ENCODE peak calls at places on chromosomes 1 and 21, in ten cellular contexts. One of them, this sample, is unnamed.

GRCh38 chr1:208225954-208226937 is 17.9 kb downstream of the PLXNA2 start:
- DNase-seq in cardiac muscle cell: no peak
- DNase-seq in fibroblast of lung: no peak
- DNase-seq in GM23338: no peak
- DNase-seq in mesendoderm: no peak
- DNase-seq in brain microvascular endothelial cell: no peak
- DNase-seq in PC-3: no peak
- DNase-seq in prostate gland: no peak
- DNase-seq in CD4-positive, alpha-beta T cell: no peak
- DNase-seq in stomach: no peak
- DNase-seq in this sample: no peak

GRCh38 chr1:19715334-19716203 is 50.9 kb downstream of the HTR6 start:
- DNase-seq in cardiac muscle cell: peak
- DNase-seq in fibroblast of lung: peak
- DNase-seq in GM23338: peak
- DNase-seq in mesendoderm: peak
- DNase-seq in brain microvascular endothelial cell: peak
- DNase-seq in PC-3: peak
- DNase-seq in prostate gland: peak
- DNase-seq in CD4-positive, alpha-beta T cell: peak
- DNase-seq in stomach: peak
- DNase-seq in this sample: peak

GRCh38 chr1:183081402-183082110 is 58.3 kb downstream of the LAMC1 start:
- DNase-seq in cardiac muscle cell: no peak
- DNase-seq in fibroblast of lung: no peak
- DNase-seq in GM23338: no peak
- DNase-seq in mesendoderm: no peak
- DNase-seq in brain microvascular endothelial cell: no peak
- DNase-seq in PC-3: no peak
- DNase-seq in prostate gland: no peak
- DNase-seq in CD4-positive, alpha-beta T cell: no peak
- DNase-seq in stomach: no peak
- DNase-seq in this sample: no peak

GRCh38 chr1:153608089-153608672 is 4.8 kb downstream of the S100A16 start:
- DNase-seq in cardiac muscle cell: no peak
- DNase-seq in fibroblast of lung: no peak
- DNase-seq in GM23338: peak
- DNase-seq in mesendoderm: no peak
- DNase-seq in brain microvascular endothelial cell: peak
- DNase-seq in PC-3: peak
- DNase-seq in prostate gland: no peak
- DNase-seq in CD4-positive, alpha-beta T cell: no peak
- DNase-seq in stomach: no peak
- DNase-seq in this sample: no peak

GRCh38 chr1:9164537-9164910 is 35.6 kb upstream of the GPR157 start:
- DNase-seq in cardiac muscle cell: no peak
- DNase-seq in fibroblast of lung: peak
- DNase-seq in GM23338: no peak
- DNase-seq in mesendoderm: no peak
- DNase-seq in brain microvascular endothelial cell: no peak
- DNase-seq in PC-3: no peak
- DNase-seq in prostate gland: no peak
- DNase-seq in CD4-positive, alpha-beta T cell: no peak
- DNase-seq in stomach: no peak
- DNase-seq in this sample: no peak

GRCh38 chr1:8259498-8260290 is 58.2 kb upstream of the SLC45A1 start:
- DNase-seq in cardiac muscle cell: no peak
- DNase-seq in fibroblast of lung: peak
- DNase-seq in GM23338: no peak
- DNase-seq in mesendoderm: peak
- DNase-seq in brain microvascular endothelial cell: peak
- DNase-seq in PC-3: peak
- DNase-seq in prostate gland: peak
- DNase-seq in CD4-positive, alpha-beta T cell: no peak
- DNase-seq in stomach: peak
- DNase-seq in this sample: no peak

GRCh38 chr1:10730985-10731384 is 65.5 kb downstream of the CASZ1 start:
- DNase-seq in cardiac muscle cell: no peak
- DNase-seq in fibroblast of lung: peak
- DNase-seq in GM23338: no peak
- DNase-seq in mesendoderm: peak
- DNase-seq in brain microvascular endothelial cell: peak
- DNase-seq in PC-3: peak
- DNase-seq in prostate gland: no peak
- DNase-seq in CD4-positive, alpha-beta T cell: no peak
- DNase-seq in stomach: no peak
- DNase-seq in this sample: no peak

GRCh38 chr1:6460349-6461236 is 5.4 kb downstream of the TNFRSF25 start:
- DNase-seq in cardiac muscle cell: no peak
- DNase-seq in fibroblast of lung: no peak
- DNase-seq in GM23338: no peak
- DNase-seq in mesendoderm: no peak
- DNase-seq in brain microvascular endothelial cell: no peak
- DNase-seq in PC-3: no peak
- DNase-seq in prostate gland: no peak
- DNase-seq in CD4-positive, alpha-beta T cell: peak
- DNase-seq in stomach: peak
- DNase-seq in this sample: no peak

GRCh38 chr1:24921938-24922662 is 8.0 kb downstream of the RUNX3 start:
- DNase-seq in cardiac muscle cell: no peak
- DNase-seq in fibroblast of lung: no peak
- DNase-seq in GM23338: no peak
- DNase-seq in mesendoderm: no peak
- DNase-seq in brain microvascular endothelial cell: no peak
- DNase-seq in PC-3: no peak
- DNase-seq in prostate gland: no peak
- DNase-seq in CD4-positive, alpha-beta T cell: no peak
- DNase-seq in stomach: no peak
- DNase-seq in this sample: no peak

GRCh38 chr1:200354243-200354642 is 55.6 kb downstream of the ZNF281 start:
- DNase-seq in cardiac muscle cell: no peak
- DNase-seq in fibroblast of lung: no peak
- DNase-seq in GM23338: no peak
- DNase-seq in mesendoderm: no peak
- DNase-seq in brain microvascular endothelial cell: no peak
- DNase-seq in PC-3: no peak
- DNase-seq in prostate gland: no peak
- DNase-seq in CD4-positive, alpha-beta T cell: no peak
- DNase-seq in stomach: no peak
- DNase-seq in this sample: no peak

GRCh38 chr1:54853793-54854370 is 33.1 kb downstream of the DHCR24 start:
- DNase-seq in cardiac muscle cell: no peak
- DNase-seq in fibroblast of lung: no peak
- DNase-seq in GM23338: no peak
- DNase-seq in mesendoderm: no peak
- DNase-seq in brain microvascular endothelial cell: no peak
- DNase-seq in PC-3: no peak
- DNase-seq in prostate gland: no peak
- DNase-seq in CD4-positive, alpha-beta T cell: no peak
- DNase-seq in stomach: no peak
- DNase-seq in this sample: no peak
- H3K27ac ChIP-seq in cardiac muscle cell: no peak
- H3K27ac ChIP-seq in fibroblast of lung: no peak
- H3K27ac ChIP-seq in GM23338: no peak
- H3K27ac ChIP-seq in mesendoderm: no peak
- H3K27ac ChIP-seq in brain microvascular endothelial cell: no peak
- H3K27ac ChIP-seq in PC-3: no peak
- H3K27ac ChIP-seq in prostate gland: no peak
- H3K27ac ChIP-seq in CD4-positive, alpha-beta T cell: no peak
- H3K27ac ChIP-seq in stomach: no peak
- H3K27ac ChIP-seq in this sample: no peak

GRCh38 chr21:34123609-34124008 is 50.2 kb downstream of the MRPS6 start:
- DNase-seq in cardiac muscle cell: no peak
- DNase-seq in fibroblast of lung: no peak
- DNase-seq in GM23338: no peak
- DNase-seq in mesendoderm: no peak
- DNase-seq in brain microvascular endothelial cell: no peak
- DNase-seq in PC-3: no peak
- DNase-seq in prostate gland: no peak
- DNase-seq in CD4-positive, alpha-beta T cell: no peak
- DNase-seq in stomach: no peak
- DNase-seq in this sample: no peak
- H3K27ac ChIP-seq in cardiac muscle cell: no peak
- H3K27ac ChIP-seq in fibroblast of lung: no peak
- H3K27ac ChIP-seq in GM23338: no peak
- H3K27ac ChIP-seq in mesendoderm: no peak
- H3K27ac ChIP-seq in brain microvascular endothelial cell: no peak
- H3K27ac ChIP-seq in PC-3: no peak
- H3K27ac ChIP-seq in prostate gland: no peak
- H3K27ac ChIP-seq in CD4-positive, alpha-beta T cell: no peak
- H3K27ac ChIP-seq in stomach: no peak
- H3K27ac ChIP-seq in this sample: no peak

DNA sequence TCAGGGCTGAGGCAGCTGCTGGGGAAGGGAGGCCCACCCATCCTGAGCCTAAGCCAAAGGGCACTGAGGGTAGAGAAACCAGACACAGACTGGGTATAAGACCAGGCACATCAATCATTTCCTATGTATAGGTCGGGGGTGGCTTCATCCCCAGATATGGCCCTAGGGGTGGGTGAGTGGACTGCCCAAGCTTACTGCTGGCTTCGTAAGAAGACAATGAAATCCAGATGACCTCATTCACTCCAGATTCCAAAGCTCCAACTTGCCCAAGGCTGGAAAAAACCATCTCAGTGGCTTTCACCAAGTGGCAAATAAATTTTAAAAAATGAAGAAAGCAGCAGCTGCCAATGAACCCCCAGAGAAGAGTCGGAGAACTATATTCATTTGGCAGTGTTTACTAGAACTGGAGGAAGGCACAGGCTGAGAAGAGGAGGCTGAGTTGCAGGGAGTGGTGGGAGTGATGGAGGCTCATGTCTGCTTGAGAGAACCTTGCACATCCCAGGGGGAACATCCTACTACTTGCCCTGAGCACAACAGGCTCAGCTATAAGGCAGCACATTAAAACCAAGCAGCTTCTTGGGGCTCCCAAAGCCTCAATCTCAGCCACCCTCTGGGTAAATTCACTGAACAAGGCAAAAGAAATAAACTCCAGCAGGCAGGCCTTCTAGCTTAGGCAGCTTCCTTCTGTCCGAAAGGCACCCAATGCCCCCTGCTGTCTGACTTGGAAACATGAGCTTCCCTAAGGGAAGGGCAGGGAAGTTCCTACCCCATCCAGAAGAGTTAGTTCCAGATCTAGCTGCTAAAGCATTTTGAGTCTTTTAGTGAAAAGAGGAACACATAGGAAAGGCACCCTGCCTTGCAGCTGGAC is 14.1 kb downstream of the PEA15 start:
- DNase-seq in cardiac muscle cell: peak
- DNase-seq in fibroblast of lung: peak
- DNase-seq in GM23338: peak
- DNase-seq in mesendoderm: peak
- DNase-seq in brain microvascular endothelial cell: peak
- DNase-seq in PC-3: peak
- DNase-seq in prostate gland: peak
- DNase-seq in CD4-positive, alpha-beta T cell: no peak
- DNase-seq in stomach: peak
- DNase-seq in this sample: peak
- H3K27ac ChIP-seq in cardiac muscle cell: peak
- H3K27ac ChIP-seq in fibroblast of lung: no peak
- H3K27ac ChIP-seq in GM23338: peak
- H3K27ac ChIP-seq in mesendoderm: peak
- H3K27ac ChIP-seq in brain microvascular endothelial cell: peak
- H3K27ac ChIP-seq in PC-3: no peak
- H3K27ac ChIP-seq in prostate gland: peak
- H3K27ac ChIP-seq in CD4-positive, alpha-beta T cell: no peak
- H3K27ac ChIP-seq in stomach: peak
- H3K27ac ChIP-seq in this sample: no peak

GRCh38 chr1:108877858-108878257 is 1.1 kb downstream of the GPSM2 start:
- DNase-seq in cardiac muscle cell: peak
- DNase-seq in fibroblast of lung: peak
- DNase-seq in GM23338: no peak
- DNase-seq in mesendoderm: peak
- DNase-seq in brain microvascular endothelial cell: no peak
- DNase-seq in PC-3: no peak
- DNase-seq in prostate gland: no peak
- DNase-seq in CD4-positive, alpha-beta T cell: no peak
- DNase-seq in stomach: no peak
- DNase-seq in this sample: peak
- H3K27ac ChIP-seq in cardiac muscle cell: no peak
- H3K27ac ChIP-seq in fibroblast of lung: peak
- H3K27ac ChIP-seq in GM23338: no peak
- H3K27ac ChIP-seq in mesendoderm: no peak
- H3K27ac ChIP-seq in brain microvascular endothelial cell: no peak
- H3K27ac ChIP-seq in PC-3: no peak
- H3K27ac ChIP-seq in prostate gland: peak
- H3K27ac ChIP-seq in CD4-positive, alpha-beta T cell: no peak
- H3K27ac ChIP-seq in stomach: peak
- H3K27ac ChIP-seq in this sample: no peak

GRCh38 chr1:160428655-160429054 is 28.3 kb downstream of the VANGL2 start:
- DNase-seq in cardiac muscle cell: peak
- DNase-seq in fibroblast of lung: peak
- DNase-seq in GM23338: peak
- DNase-seq in mesendoderm: peak
- DNase-seq in brain microvascular endothelial cell: peak
- DNase-seq in PC-3: peak
- DNase-seq in prostate gland: no peak
- DNase-seq in CD4-positive, alpha-beta T cell: peak
- DNase-seq in stomach: peak
- DNase-seq in this sample: peak

GRCh38 chr1:160428053-160428452 is 27.7 kb downstream of the VANGL2 start:
- DNase-seq in cardiac muscle cell: no peak
- DNase-seq in fibroblast of lung: peak
- DNase-seq in GM23338: no peak
- DNase-seq in mesendoderm: no peak
- DNase-seq in brain microvascular endothelial cell: no peak
- DNase-seq in PC-3: no peak
- DNase-seq in prostate gland: no peak
- DNase-seq in CD4-positive, alpha-beta T cell: no peak
- DNase-seq in stomach: no peak
- DNase-seq in this sample: no peak

GRCh38 chr1:160427625-160428024 is 27.3 kb downstream of the VANGL2 start:
- DNase-seq in cardiac muscle cell: no peak
- DNase-seq in fibroblast of lung: no peak
- DNase-seq in GM23338: no peak
- DNase-seq in mesendoderm: no peak
- DNase-seq in brain microvascular endothelial cell: no peak
- DNase-seq in PC-3: no peak
- DNase-seq in prostate gland: no peak
- DNase-seq in CD4-positive, alpha-beta T cell: no peak
- DNase-seq in stomach: no peak
- DNase-seq in this sample: no peak

GRCh38 chr1:160429702-160430535 is 29.6 kb downstream of the VANGL2 start:
- DNase-seq in cardiac muscle cell: no peak
- DNase-seq in fibroblast of lung: no peak
- DNase-seq in GM23338: no peak
- DNase-seq in mesendoderm: no peak
- DNase-seq in brain microvascular endothelial cell: no peak
- DNase-seq in PC-3: no peak
- DNase-seq in prostate gland: no peak
- DNase-seq in CD4-positive, alpha-beta T cell: no peak
- DNase-seq in stomach: no peak
- DNase-seq in this sample: no peak

GRCh38 chr1:160429125-160429551 is 28.8 kb downstream of the VANGL2 start:
- DNase-seq in cardiac muscle cell: no peak
- DNase-seq in fibroblast of lung: no peak
- DNase-seq in GM23338: no peak
- DNase-seq in mesendoderm: no peak
- DNase-seq in brain microvascular endothelial cell: no peak
- DNase-seq in PC-3: no peak
- DNase-seq in prostate gland: no peak
- DNase-seq in CD4-positive, alpha-beta T cell: no peak
- DNase-seq in stomach: peak
- DNase-seq in this sample: no peak
- H3K27ac ChIP-seq in cardiac muscle cell: no peak
- H3K27ac ChIP-seq in fibroblast of lung: no peak
- H3K27ac ChIP-seq in GM23338: no peak
- H3K27ac ChIP-seq in mesendoderm: no peak
- H3K27ac ChIP-seq in brain microvascular endothelial cell: no peak
- H3K27ac ChIP-seq in PC-3: no peak
- H3K27ac ChIP-seq in prostate gland: no peak
- H3K27ac ChIP-seq in CD4-positive, alpha-beta T cell: peak
- H3K27ac ChIP-seq in stomach: peak
- H3K27ac ChIP-seq in this sample: no peak

GRCh38 chr1:227764019-227764391 is 28.8 kb downstream of the SNAP47 start:
- DNase-seq in cardiac muscle cell: no peak
- DNase-seq in fibroblast of lung: peak
- DNase-seq in GM23338: no peak
- DNase-seq in mesendoderm: peak
- DNase-seq in brain microvascular endothelial cell: no peak
- DNase-seq in PC-3: peak
- DNase-seq in prostate gland: no peak
- DNase-seq in CD4-positive, alpha-beta T cell: no peak
- DNase-seq in stomach: no peak
- DNase-seq in this sample: no peak
- H3K27ac ChIP-seq in cardiac muscle cell: no peak
- H3K27ac ChIP-seq in fibroblast of lung: no peak
- H3K27ac ChIP-seq in GM23338: no peak
- H3K27ac ChIP-seq in mesendoderm: peak
- H3K27ac ChIP-seq in brain microvascular endothelial cell: no peak
- H3K27ac ChIP-seq in PC-3: peak
- H3K27ac ChIP-seq in prostate gland: no peak
- H3K27ac ChIP-seq in CD4-positive, alpha-beta T cell: no peak
- H3K27ac ChIP-seq in stomach: no peak
- H3K27ac ChIP-seq in this sample: no peak